ENCODE peak calls at places on chromosomes 13 and 19, in five cellular contexts. One of them, this sample, is unnamed.
A peak's percentile ranks its signal among the peaks of the same experiment; 100 is the strongest.

GRCh38 chr19:14383898-14384669 is 2.8 kb downstream of the ADGRE5 start:
- DNase-seq in heart right ventricle: no peak
- DNase-seq in fibroblast of pulmonary artery: peak; percentile 45
- DNase-seq in fibroblast of lung: peak; percentile 62
- DNase-seq in activated B cell treated with CpG ODN at 0.5 μM for 24 hours: peak; percentile 55
- DNase-seq in this sample: no peak

GRCh38 chr13:102983496-102983895 is 82.7 kb downstream of the SLC10A2 start:
- DNase-seq in heart right ventricle: no peak
- DNase-seq in fibroblast of pulmonary artery: no peak
- DNase-seq in fibroblast of lung: no peak
- DNase-seq in activated B cell treated with CpG ODN at 0.5 μM for 24 hours: no peak
- DNase-seq in this sample: no peak

GRCh38 chr19:38736036-38736412 is 8.2 kb downstream of the CAPN12 start:
- DNase-seq in heart right ventricle: peak; percentile 51
- DNase-seq in fibroblast of pulmonary artery: no peak
- DNase-seq in fibroblast of lung: peak; percentile 50
- DNase-seq in activated B cell treated with CpG ODN at 0.5 μM for 24 hours: peak; percentile 57
- DNase-seq in this sample: no peak

GRCh38 chr19:46009530-46010510 is 13.0 kb downstream of the PGLYRP1 start:
- DNase-seq in heart right ventricle: peak; percentile 65
- DNase-seq in fibroblast of pulmonary artery: peak; percentile 82
- DNase-seq in fibroblast of lung: peak; percentile 59
- DNase-seq in activated B cell treated with CpG ODN at 0.5 μM for 24 hours: peak; percentile 55
- DNase-seq in this sample: peak; percentile 69

GRCh38 chr19:45090034-45090433 is 2.9 kb upstream of the PPP1R37 start:
- DNase-seq in heart right ventricle: no peak
- DNase-seq in fibroblast of pulmonary artery: no peak
- DNase-seq in fibroblast of lung: no peak
- DNase-seq in activated B cell treated with CpG ODN at 0.5 μM for 24 hours: no peak
- DNase-seq in this sample: no peak

GRCh38 chr13:104414771-104415170 is 1348.6 kb upstream of the SLC10A2 start:
- DNase-seq in heart right ventricle: no peak
- DNase-seq in fibroblast of pulmonary artery: no peak
- DNase-seq in fibroblast of lung: peak; percentile 4
- DNase-seq in activated B cell treated with CpG ODN at 0.5 μM for 24 hours: no peak
- DNase-seq in this sample: no peak

GRCh38 chr13:69287050-69287698 is 820.5 kb upstream of the ATXN8OS start:
- DNase-seq in heart right ventricle: no peak
- DNase-seq in fibroblast of pulmonary artery: no peak
- DNase-seq in fibroblast of lung: no peak
- DNase-seq in activated B cell treated with CpG ODN at 0.5 μM for 24 hours: no peak
- DNase-seq in this sample: no peak

GRCh38 chr13:108463365-108463764 is 166.0 kb upstream of the MYO16 start:
- DNase-seq in heart right ventricle: no peak
- DNase-seq in fibroblast of pulmonary artery: peak; percentile 94
- DNase-seq in fibroblast of lung: peak; percentile 97
- DNase-seq in activated B cell treated with CpG ODN at 0.5 μM for 24 hours: no peak
- DNase-seq in this sample: no peak

GRCh38 chr13:21917046-21918010 is 246.5 kb downstream of the FGF9 start:
- DNase-seq in heart right ventricle: no peak
- DNase-seq in fibroblast of pulmonary artery: no peak
- DNase-seq in fibroblast of lung: no peak
- DNase-seq in activated B cell treated with CpG ODN at 0.5 μM for 24 hours: no peak
- DNase-seq in this sample: no peak

GRCh38 chr13:94479559-94480095 is at the start of gene DCT:
- DNase-seq in heart right ventricle: no peak
- DNase-seq in fibroblast of pulmonary artery: no peak
- DNase-seq in fibroblast of lung: no peak
- DNase-seq in activated B cell treated with CpG ODN at 0.5 μM for 24 hours: no peak
- DNase-seq in this sample: peak; percentile 33

GRCh38 chr13:112071011-112071901 is 4.3 kb downstream of the SOX1 start:
- DNase-seq in heart right ventricle: no peak
- DNase-seq in fibroblast of pulmonary artery: no peak
- DNase-seq in fibroblast of lung: no peak
- DNase-seq in activated B cell treated with CpG ODN at 0.5 μM for 24 hours: no peak
- DNase-seq in this sample: no peak

GRCh38 chr19:1751367-1752008 is 1.8 kb upstream of the ONECUT3 start:
- DNase-seq in heart right ventricle: no peak
- DNase-seq in fibroblast of pulmonary artery: no peak
- DNase-seq in fibroblast of lung: no peak
- DNase-seq in activated B cell treated with CpG ODN at 0.5 μM for 24 hours: no peak
- DNase-seq in this sample: no peak

GRCh38 chr19:1754651-1755466 is 1.6 kb downstream of the ONECUT3 start:
- DNase-seq in heart right ventricle: no peak
- DNase-seq in fibroblast of pulmonary artery: no peak
- DNase-seq in fibroblast of lung: peak; percentile 23
- DNase-seq in activated B cell treated with CpG ODN at 0.5 μM for 24 hours: no peak
- DNase-seq in this sample: no peak

GRCh38 chr19:1752009-1752756 is 1.1 kb upstream of the ONECUT3 start:
- DNase-seq in heart right ventricle: no peak
- DNase-seq in fibroblast of pulmonary artery: no peak
- DNase-seq in fibroblast of lung: no peak
- DNase-seq in activated B cell treated with CpG ODN at 0.5 μM for 24 hours: no peak
- DNase-seq in this sample: no peak

GRCh38 chr19:1753730-1754442 is 580 bp downstream of the ONECUT3 start:
- DNase-seq in heart right ventricle: no peak
- DNase-seq in fibroblast of pulmonary artery: no peak
- DNase-seq in fibroblast of lung: no peak
- DNase-seq in activated B cell treated with CpG ODN at 0.5 μM for 24 hours: no peak
- DNase-seq in this sample: no peak

GRCh38 chr19:1752757-1753728 is at the start of gene ONECUT3:
- DNase-seq in heart right ventricle: no peak
- DNase-seq in fibroblast of pulmonary artery: no peak
- DNase-seq in fibroblast of lung: no peak
- DNase-seq in activated B cell treated with CpG ODN at 0.5 μM for 24 hours: no peak
- DNase-seq in this sample: no peak
- TF ChIP-seq CTCF in heart right ventricle: no peak
- TF ChIP-seq CTCF in fibroblast of pulmonary artery: no peak
- TF ChIP-seq CTCF in fibroblast of lung: no peak
- TF ChIP-seq CTCF in activated B cell treated with CpG ODN at 0.5 μM for 24 hours: no peak
- TF ChIP-seq CTCF in this sample: no peak

GRCh38 chr13:62432906-62433305 is 1017.3 kb upstream of the PCDH20 start:
- DNase-seq in heart right ventricle: no peak
- DNase-seq in fibroblast of pulmonary artery: no peak
- DNase-seq in fibroblast of lung: no peak
- DNase-seq in activated B cell treated with CpG ODN at 0.5 μM for 24 hours: no peak
- DNase-seq in this sample: no peak
- TF ChIP-seq CTCF in heart right ventricle: no peak
- TF ChIP-seq CTCF in fibroblast of pulmonary artery: no peak
- TF ChIP-seq CTCF in fibroblast of lung: no peak
- TF ChIP-seq CTCF in activated B cell treated with CpG ODN at 0.5 μM for 24 hours: no peak
- TF ChIP-seq CTCF in this sample: no peak

GRCh38 chr19:29278716-29279115 is 65.8 kb upstream of the UQCRFS1 start:
- DNase-seq in heart right ventricle: no peak
- DNase-seq in fibroblast of pulmonary artery: no peak
- DNase-seq in fibroblast of lung: no peak
- DNase-seq in activated B cell treated with CpG ODN at 0.5 μM for 24 hours: no peak
- DNase-seq in this sample: no peak
- TF ChIP-seq CTCF in heart right ventricle: no peak
- TF ChIP-seq CTCF in fibroblast of pulmonary artery: no peak
- TF ChIP-seq CTCF in fibroblast of lung: no peak
- TF ChIP-seq CTCF in activated B cell treated with CpG ODN at 0.5 μM for 24 hours: no peak
- TF ChIP-seq CTCF in this sample: no peak

GRCh38 chr19:1041272-1041834 is 1.4 kb downstream of the ABCA7 start:
- DNase-seq in heart right ventricle: no peak
- DNase-seq in fibroblast of pulmonary artery: no peak
- DNase-seq in fibroblast of lung: no peak
- DNase-seq in activated B cell treated with CpG ODN at 0.5 μM for 24 hours: no peak
- DNase-seq in this sample: no peak

GRCh38 chr19:1040476-1041271 is 767 bp downstream of the ABCA7 start:
- DNase-seq in heart right ventricle: peak; percentile 92
- DNase-seq in fibroblast of pulmonary artery: peak; percentile 94
- DNase-seq in fibroblast of lung: peak; percentile 95
- DNase-seq in activated B cell treated with CpG ODN at 0.5 μM for 24 hours: peak; percentile 78
- DNase-seq in this sample: peak; percentile 98

GRCh38 chr19:1041835-1042685 is 2.2 kb downstream of the ABCA7 start:
- DNase-seq in heart right ventricle: no peak
- DNase-seq in fibroblast of pulmonary artery: no peak
- DNase-seq in fibroblast of lung: no peak
- DNase-seq in activated B cell treated with CpG ODN at 0.5 μM for 24 hours: no peak
- DNase-seq in this sample: no peak

GRCh38 chr19:1038995-1039645 is 787 bp upstream of the ABCA7 start:
- DNase-seq in heart right ventricle: no peak
- DNase-seq in fibroblast of pulmonary artery: no peak
- DNase-seq in fibroblast of lung: peak; percentile 36
- DNase-seq in activated B cell treated with CpG ODN at 0.5 μM for 24 hours: no peak
- DNase-seq in this sample: no peak

DNA sequence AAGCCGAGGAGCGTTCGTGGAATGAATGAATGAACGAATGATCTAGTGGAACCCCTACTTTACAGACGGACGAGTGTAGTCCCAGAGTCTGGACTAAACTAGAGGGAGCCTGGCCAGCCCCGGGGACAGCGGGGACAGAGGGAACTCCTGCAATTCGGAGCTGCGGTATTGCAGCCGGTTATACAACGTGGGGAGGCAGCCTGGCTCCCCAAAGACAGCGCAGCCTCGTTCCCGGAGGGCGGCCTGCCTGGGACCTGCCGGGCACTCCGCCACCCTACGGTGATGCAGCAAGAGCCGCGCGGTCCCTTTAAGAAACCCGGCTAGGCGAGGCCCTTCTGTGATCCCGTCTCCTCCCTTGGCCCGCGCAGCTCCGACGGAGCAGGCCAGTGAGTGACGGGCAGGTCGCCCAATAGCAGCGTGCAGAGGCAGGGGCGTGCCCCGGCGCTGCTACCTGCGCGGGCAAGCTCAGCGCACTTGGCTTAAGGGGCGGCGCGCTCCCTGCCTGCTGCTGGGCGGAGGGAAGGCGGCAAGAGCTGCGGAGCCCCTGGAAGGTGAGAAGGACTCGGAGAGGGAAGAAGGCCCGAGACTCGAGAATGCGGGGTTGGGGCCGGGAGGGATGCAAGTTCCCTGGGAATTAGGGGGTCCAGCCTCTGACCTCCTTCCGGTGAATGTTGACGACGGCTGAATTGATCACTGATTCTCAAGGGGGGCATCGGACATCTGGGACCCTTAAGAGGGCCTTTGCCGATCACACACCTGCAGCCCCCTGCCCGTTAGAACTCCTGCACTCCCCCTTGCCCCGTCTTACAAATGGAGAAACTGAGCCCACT is at the start of gene ABCA7:
- DNase-seq in heart right ventricle: peak; percentile 100
- DNase-seq in fibroblast of pulmonary artery: peak; percentile 98
- DNase-seq in fibroblast of lung: peak; percentile 97
- DNase-seq in activated B cell treated with CpG ODN at 0.5 μM for 24 hours: peak; percentile 99
- DNase-seq in this sample: peak; percentile 66
- TF ChIP-seq CTCF in heart right ventricle: no peak
- TF ChIP-seq CTCF in fibroblast of pulmonary artery: no peak
- TF ChIP-seq CTCF in fibroblast of lung: no peak
- TF ChIP-seq CTCF in activated B cell treated with CpG ODN at 0.5 μM for 24 hours: no peak
- TF ChIP-seq CTCF in this sample: no peak

DNA sequence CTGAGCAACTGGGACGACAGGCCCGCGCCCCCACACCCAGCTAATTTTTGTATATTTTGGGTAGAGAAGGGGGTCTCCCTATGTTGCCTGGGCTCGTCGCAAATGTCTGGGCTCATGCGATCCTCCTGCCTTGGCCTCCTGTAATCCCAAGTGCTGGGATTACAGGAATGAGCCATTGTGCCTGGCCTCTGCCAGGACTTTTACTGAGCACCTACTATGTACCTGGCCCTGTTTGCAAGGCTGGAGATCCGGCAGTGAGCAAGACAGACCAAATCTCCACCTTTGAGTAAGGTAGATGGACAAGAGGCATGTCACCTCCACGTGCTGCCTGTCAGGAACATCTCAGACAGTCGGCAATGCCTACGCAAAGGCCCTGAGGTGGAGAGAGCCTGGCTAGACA is 6.9 kb downstream of the FKBP8 start:
- DNase-seq in heart right ventricle: no peak
- DNase-seq in fibroblast of pulmonary artery: no peak
- DNase-seq in fibroblast of lung: no peak
- DNase-seq in activated B cell treated with CpG ODN at 0.5 μM for 24 hours: no peak
- DNase-seq in this sample: no peak
- TF ChIP-seq CTCF in heart right ventricle: no peak
- TF ChIP-seq CTCF in fibroblast of pulmonary artery: no peak
- TF ChIP-seq CTCF in fibroblast of lung: no peak
- TF ChIP-seq CTCF in activated B cell treated with CpG ODN at 0.5 μM for 24 hours: no peak
- TF ChIP-seq CTCF in this sample: no peak

GRCh38 chr19:2663920-2664571 is 38.4 kb downstream of the GNG7 start:
- DNase-seq in heart right ventricle: peak; percentile 81
- DNase-seq in fibroblast of pulmonary artery: no peak
- DNase-seq in fibroblast of lung: no peak
- DNase-seq in activated B cell treated with CpG ODN at 0.5 μM for 24 hours: peak; percentile 74
- DNase-seq in this sample: no peak
- TF ChIP-seq CTCF in heart right ventricle: no peak
- TF ChIP-seq CTCF in fibroblast of pulmonary artery: peak; percentile 1
- TF ChIP-seq CTCF in fibroblast of lung: no peak
- TF ChIP-seq CTCF in activated B cell treated with CpG ODN at 0.5 μM for 24 hours: no peak
- TF ChIP-seq CTCF in this sample: no peak

GRCh38 chr19:17114414-17114831 is 38.8 kb downstream of the MYO9B start:
- DNase-seq in heart right ventricle: no peak
- DNase-seq in fibroblast of pulmonary artery: no peak
- DNase-seq in fibroblast of lung: peak; percentile 61
- DNase-seq in activated B cell treated with CpG ODN at 0.5 μM for 24 hours: no peak
- DNase-seq in this sample: no peak

GRCh38 chr19:17111766-17112165 is 36.2 kb downstream of the MYO9B start:
- DNase-seq in heart right ventricle: no peak
- DNase-seq in fibroblast of pulmonary artery: no peak
- DNase-seq in fibroblast of lung: no peak
- DNase-seq in activated B cell treated with CpG ODN at 0.5 μM for 24 hours: no peak
- DNase-seq in this sample: no peak

GRCh38 chr19:17112271-17112670 is 36.7 kb downstream of the MYO9B start:
- DNase-seq in heart right ventricle: no peak
- DNase-seq in fibroblast of pulmonary artery: no peak
- DNase-seq in fibroblast of lung: no peak
- DNase-seq in activated B cell treated with CpG ODN at 0.5 μM for 24 hours: no peak
- DNase-seq in this sample: no peak

GRCh38 chr19:17113127-17113785 is 37.7 kb downstream of the MYO9B start:
- DNase-seq in heart right ventricle: no peak
- DNase-seq in fibroblast of pulmonary artery: no peak
- DNase-seq in fibroblast of lung: no peak
- DNase-seq in activated B cell treated with CpG ODN at 0.5 μM for 24 hours: no peak
- DNase-seq in this sample: no peak

DNA sequence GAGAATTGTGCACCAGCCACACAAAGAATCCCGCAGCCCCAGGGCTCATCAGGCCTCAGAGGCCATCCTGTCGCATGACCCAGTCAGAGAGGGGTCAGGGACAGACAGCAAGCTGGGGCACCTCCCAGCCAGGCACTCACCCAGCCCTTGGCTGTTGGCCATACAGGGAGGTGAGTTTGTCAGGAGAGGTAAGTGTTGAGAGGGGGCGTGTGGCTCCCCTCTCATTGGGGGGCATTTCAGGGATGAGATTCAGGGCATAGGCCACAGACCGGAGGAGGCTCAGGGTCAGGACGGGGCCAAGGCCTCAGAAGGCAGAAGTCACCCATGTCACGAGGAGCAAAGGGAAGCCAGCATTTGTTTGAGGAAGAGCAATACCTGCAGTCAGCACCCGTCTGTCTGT is 37.1 kb downstream of the MYO9B start:
- DNase-seq in heart right ventricle: no peak
- DNase-seq in fibroblast of pulmonary artery: no peak
- DNase-seq in fibroblast of lung: no peak
- DNase-seq in activated B cell treated with CpG ODN at 0.5 μM for 24 hours: no peak
- DNase-seq in this sample: no peak
- TF ChIP-seq CTCF in heart right ventricle: no peak
- TF ChIP-seq CTCF in fibroblast of pulmonary artery: no peak
- TF ChIP-seq CTCF in fibroblast of lung: no peak
- TF ChIP-seq CTCF in activated B cell treated with CpG ODN at 0.5 μM for 24 hours: no peak
- TF ChIP-seq CTCF in this sample: no peak